ENCODE peak calls at places on chromosomes 2 and 18, in six cellular contexts. D, M, T, K, O and Q are unnamed samples.

GRCh38 chr2:134420256-134420655 is 166.4 kb downstream of the MGAT5 start:
- DNase-seq in D (no peak), M (no peak), T (no peak), K (no peak), O (no peak), Q (no peak)

GRCh38 chr2:146730882-146731281 is 1113.9 kb upstream of the ACVR2A start:
- DNase-seq in D (no peak), M (peak; percentile 33), T (no peak), K (peak; percentile 25), O (no peak), Q (no peak)

GRCh38 chr2:121297217-121297830 is 12.3 kb upstream of the TFCP2L1 start:
- DNase-seq in D (no peak), M (peak; percentile 22), T (peak; percentile 59), K (peak; percentile 36), O (no peak), Q (peak; percentile 50)

GRCh38 chr2:105737980-105738657 is 6.6 kb upstream of the NCK2 start:
- DNase-seq in D (no peak), M (no peak), T (no peak), K (no peak), O (no peak), Q (no peak)

GRCh38 chr18:80033181-80034067 is 810 bp upstream of the RBFA start:
- DNase-seq in D (peak; percentile 32), M (peak; percentile 49), T (peak; percentile 4), K (peak; percentile 46), O (no peak), Q (peak; percentile 90)

GRCh38 chr18:48356151-48356745 is 52.9 kb downstream of the ZBTB7C start:
- DNase-seq in D (no peak), M (no peak), T (no peak), K (no peak), O (no peak), Q (no peak)

GRCh38 chr18:70232251-70232650 is 26.8 kb upstream of the RTTN start:
- DNase-seq in D (no peak), M (no peak), T (no peak), K (no peak), O (no peak), Q (no peak)

GRCh38 chr2:43215673-43216255 is 10.6 kb downstream of the ZFP36L2 start:
- DNase-seq in D (no peak), M (no peak), T (no peak), K (no peak), O (no peak), Q (no peak)

GRCh38 chr2:219475697-219476604 is 22.7 kb upstream of the GMPPA start:
- DNase-seq in D (peak; percentile 60), M (peak; percentile 51), T (peak; percentile 67), K (peak; percentile 66), O (peak; percentile 79), Q (no peak)

GRCh38 chr2:144328933-144329332 is 191.0 kb downstream of the ZEB2 start:
- DNase-seq in D (no peak), M (no peak), T (no peak), K (no peak), O (no peak), Q (no peak)

GRCh38 chr2:30979822-30980245 is 158.4 kb downstream of the GALNT14 start:
- DNase-seq in D (no peak), M (peak; percentile 71), T (peak; percentile 84), K (peak; percentile 63), O (no peak), Q (no peak)

GRCh38 chr2:30201990-30202389 is 29.3 kb upstream of the LBH start:
- DNase-seq in D (no peak), M (peak; percentile 52), T (no peak), K (peak; percentile 23), O (no peak), Q (peak; percentile 83)

GRCh38 chr2:185567940-185568339 is 170.7 kb upstream of the FSIP2 start:
- DNase-seq in D (no peak), M (no peak), T (no peak), K (no peak), O (no peak), Q (no peak)

GRCh38 chr2:10303174-10303633 is 500 bp downstream of the HPCAL1 start:
- DNase-seq in D (no peak), M (no peak), T (no peak), K (peak; percentile 32), O (no peak), Q (peak; percentile 88)

GRCh38 chr18:44232500-44232899 is 448.2 kb upstream of the SETBP1 start:
- DNase-seq in D (no peak), M (no peak), T (no peak), K (no peak), O (no peak), Q (no peak)

GRCh38 chr2:8714283-8714682 is 32.4 kb downstream of the ID2 start:
- DNase-seq in D (no peak), M (no peak), T (no peak), K (no peak), O (no peak), Q (no peak)

GRCh38 chr18:79402977-79403722 is 7.4 kb downstream of the NFATC1 start:
- DNase-seq in D (no peak), M (no peak), T (peak; percentile 54), K (peak; percentile 36), O (no peak), Q (peak; percentile 95)

GRCh38 chr18:26133652-26134051 is at the start of gene PSMA8:
- DNase-seq in D (no peak), M (no peak), T (no peak), K (no peak), O (no peak), Q (no peak)

GRCh38 chr18:24342347-24342746 is 55.3 kb downstream of the OSBPL1A start:
- DNase-seq in D (no peak), M (no peak), T (no peak), K (peak; percentile 70), O (no peak), Q (no peak)

GRCh38 chr18:79616651-79617518 is 62.7 kb upstream of the CTDP1 start:
- DNase-seq in D (no peak), M (peak; percentile 25), T (no peak), K (peak; percentile 14), O (no peak), Q (no peak)

GRCh38 chr2:32357545-32358482 is 991 bp downstream of the BIRC6 start:
- DNase-seq in D (no peak), M (peak; percentile 25), T (peak; percentile 41), K (peak; percentile 52), O (peak; percentile 48), Q (peak; percentile 90)

GRCh38 chr2:167957662-167958061 is 289.7 kb downstream of the STK39 start:
- DNase-seq in D (no peak), M (no peak), T (no peak), K (no peak), O (no peak), Q (no peak)

GRCh38 chr2:230324503-230324902 is 2.5 kb upstream of the SP140L start:
- DNase-seq in D (no peak), M (no peak), T (no peak), K (no peak), O (no peak), Q (no peak)

GRCh38 chr2:230323385-230324106 is 3.4 kb upstream of the SP140L start:
- DNase-seq in D (no peak), M (no peak), T (no peak), K (no peak), O (no peak), Q (no peak)

GRCh38 chr2:230321031-230321430 is 6.0 kb upstream of the SP140L start:
- DNase-seq in D (no peak), M (no peak), T (no peak), K (no peak), O (no peak), Q (no peak)

GRCh38 chr2:230325316-230326243 is 1.4 kb upstream of the SP140L start:
- DNase-seq in D (no peak), M (no peak), T (no peak), K (no peak), O (no peak), Q (peak; percentile 29)

GRCh38 chr2:230322561-230323384 is 4.2 kb upstream of the SP140L start:
- DNase-seq in D (no peak), M (no peak), T (no peak), K (no peak), O (no peak), Q (no peak)
- TF ChIP-seq CTCF in D (no peak), M (no peak), T (no peak), K (no peak), O (no peak), Q (no peak)

GRCh38 chr18:14074187-14074586 is 58.0 kb downstream of the ZNF519 start:
- DNase-seq in D (no peak), M (no peak), T (no peak), K (no peak), O (no peak), Q (no peak)
- TF ChIP-seq CTCF in D (no peak), M (no peak), T (no peak), K (no peak), O (no peak), Q (no peak)

GRCh38 chr18:35408843-35409261 is 31.7 kb upstream of the ZNF396 start:
- DNase-seq in D (no peak), M (no peak), T (no peak), K (no peak), O (no peak), Q (no peak)

GRCh38 chr18:35409921-35410320 is 32.8 kb upstream of the ZNF396 start:
- DNase-seq in D (no peak), M (no peak), T (peak; percentile 48), K (peak; percentile 12), O (no peak), Q (no peak)

GRCh38 chr18:35410561-35410960 is 33.4 kb upstream of the ZNF396 start:
- DNase-seq in D (no peak), M (no peak), T (no peak), K (no peak), O (no peak), Q (no peak)

GRCh38 chr18:35406666-35407065 is 29.5 kb upstream of the ZNF396 start:
- DNase-seq in D (no peak), M (no peak), T (no peak), K (no peak), O (no peak), Q (no peak)

DNA sequence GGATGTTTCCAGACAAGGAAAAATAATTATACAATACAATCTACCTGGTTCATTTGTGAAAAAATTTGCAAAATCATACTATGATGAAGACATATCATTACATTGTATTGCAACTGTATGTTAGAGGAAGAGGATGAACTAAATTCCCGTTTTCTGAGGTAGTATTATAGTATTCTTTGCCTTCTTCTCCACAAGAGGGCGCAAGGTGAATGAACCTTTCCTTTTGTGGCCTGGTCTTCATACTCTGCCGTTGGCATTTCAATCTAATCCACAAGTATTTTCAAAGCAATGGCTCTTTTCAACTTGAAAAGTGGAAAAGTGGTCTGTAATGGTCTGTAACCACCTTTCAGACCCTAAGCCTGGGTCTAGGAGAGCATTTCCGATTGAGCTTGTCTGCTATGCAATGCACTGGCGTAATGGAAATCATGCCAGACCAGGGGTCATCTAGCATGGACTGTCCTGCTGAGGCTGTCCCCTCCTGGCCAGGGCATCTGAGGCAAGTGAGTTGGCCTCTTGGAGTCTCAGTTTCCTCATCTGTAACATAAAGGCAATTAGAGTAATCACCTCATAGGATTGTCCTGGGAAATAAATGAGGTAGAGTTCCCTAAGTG is 30.8 kb upstream of the ZNF396 start:
- DNase-seq in D (no peak), M (peak; percentile 76), T (peak; percentile 88), K (peak; percentile 88), O (peak; percentile 68), Q (no peak)
- TF ChIP-seq CTCF in D (no peak), M (peak; percentile 83), T (peak; percentile 67), K (peak; percentile 66), O (peak; percentile 61), Q (no peak)

DNA sequence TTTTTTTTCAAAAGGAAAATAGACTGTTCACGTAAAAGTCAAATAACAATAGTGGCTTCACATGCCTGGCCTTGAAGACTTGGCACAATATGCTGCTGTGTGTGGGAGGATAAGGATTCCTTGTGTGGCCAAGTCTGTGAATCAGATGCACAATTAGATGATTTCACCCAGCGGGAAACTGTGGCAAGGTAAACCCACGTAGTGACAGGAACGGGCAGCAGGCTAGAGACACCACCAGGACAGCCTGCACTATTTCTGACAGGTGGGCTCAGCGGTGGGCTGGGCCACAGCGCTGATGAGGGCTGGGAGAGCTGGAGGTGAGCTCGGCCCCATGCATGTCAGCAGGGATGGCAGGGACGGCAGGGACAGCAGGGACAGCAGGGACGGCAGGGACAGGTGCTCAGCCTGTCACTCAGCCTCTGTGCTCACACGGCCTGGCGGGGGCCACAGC is 21.6 kb downstream of the SNORC start:
- DNase-seq in D (no peak), M (peak; percentile 66), T (peak; percentile 73), K (peak; percentile 78), O (no peak), Q (peak; percentile 70)
- TF ChIP-seq CTCF in D (no peak), M (no peak), T (no peak), K (no peak), O (no peak), Q (no peak)